ENCODE peak calls at places on chromosomes 11 and 22, in nine cellular contexts. One of them, this sample, is unnamed. For H3K27me3, the result is how much of the 10 kb centered on the place peaks cover.

GRCh38 chr11:93005239-93005638 is 35.8 kb downstream of the MTNR1B start:
- DNase-seq in sigmoid colon: no peak
- DNase-seq in adrenal gland: no peak
- DNase-seq in IMR-90: peak
- DNase-seq in upper lobe of left lung: no peak
- DNase-seq in uterus: no peak
- DNase-seq in stomach: no peak
- DNase-seq in gastrocnemius medialis: no peak
- DNase-seq in ovary: no peak
- DNase-seq in this sample: no peak

GRCh38 chr11:134346101-134346975 is 14.6 kb downstream of the GLB1L2 start:
- DNase-seq in sigmoid colon: no peak
- DNase-seq in adrenal gland: no peak
- DNase-seq in IMR-90: no peak
- DNase-seq in upper lobe of left lung: peak
- DNase-seq in uterus: no peak
- DNase-seq in stomach: no peak
- DNase-seq in gastrocnemius medialis: no peak
- DNase-seq in ovary: no peak
- DNase-seq in this sample: no peak

GRCh38 chr11:61685611-61685955 is 5.4 kb downstream of the DAGLA start:
- DNase-seq in sigmoid colon: no peak
- DNase-seq in adrenal gland: no peak
- DNase-seq in IMR-90: no peak
- DNase-seq in upper lobe of left lung: no peak
- DNase-seq in uterus: no peak
- DNase-seq in stomach: no peak
- DNase-seq in gastrocnemius medialis: no peak
- DNase-seq in ovary: no peak
- DNase-seq in this sample: no peak

GRCh38 chr11:18748766-18749375 is 22.9 kb upstream of the IGSF22 start:
- DNase-seq in sigmoid colon: no peak
- DNase-seq in adrenal gland: no peak
- DNase-seq in IMR-90: peak
- DNase-seq in upper lobe of left lung: no peak
- DNase-seq in uterus: no peak
- DNase-seq in stomach: no peak
- DNase-seq in gastrocnemius medialis: no peak
- DNase-seq in ovary: no peak
- DNase-seq in this sample: no peak

GRCh38 chr11:114059278-114059983 is at the start of gene ZBTB16:
- DNase-seq in sigmoid colon: peak
- DNase-seq in adrenal gland: peak
- DNase-seq in IMR-90: no peak
- DNase-seq in upper lobe of left lung: peak
- DNase-seq in uterus: peak
- DNase-seq in stomach: peak
- DNase-seq in gastrocnemius medialis: peak
- DNase-seq in ovary: peak
- DNase-seq in this sample: peak

GRCh38 chr22:48943567-48944432 is 883.9 kb downstream of the BRD1 start:
- DNase-seq in sigmoid colon: peak
- DNase-seq in adrenal gland: no peak
- DNase-seq in IMR-90: no peak
- DNase-seq in upper lobe of left lung: peak
- DNase-seq in uterus: no peak
- DNase-seq in stomach: peak
- DNase-seq in gastrocnemius medialis: no peak
- DNase-seq in ovary: no peak
- DNase-seq in this sample: no peak

GRCh38 chr11:117333921-117334320 is 6.3 kb downstream of the CEP164 start:
- DNase-seq in sigmoid colon: no peak
- DNase-seq in adrenal gland: no peak
- DNase-seq in IMR-90: no peak
- DNase-seq in upper lobe of left lung: no peak
- DNase-seq in uterus: no peak
- DNase-seq in stomach: no peak
- DNase-seq in gastrocnemius medialis: no peak
- DNase-seq in ovary: no peak
- DNase-seq in this sample: no peak

GRCh38 chr11:79397252-79397651 is 43.6 kb downstream of the TENM4 start:
- DNase-seq in sigmoid colon: no peak
- DNase-seq in adrenal gland: no peak
- DNase-seq in IMR-90: peak
- DNase-seq in upper lobe of left lung: no peak
- DNase-seq in uterus: no peak
- DNase-seq in stomach: no peak
- DNase-seq in gastrocnemius medialis: no peak
- DNase-seq in ovary: no peak
- DNase-seq in this sample: no peak

GRCh38 chr11:103367650-103368049 is 258.4 kb downstream of the DYNC2H1 start:
- DNase-seq in sigmoid colon: no peak
- DNase-seq in adrenal gland: no peak
- DNase-seq in IMR-90: no peak
- DNase-seq in upper lobe of left lung: no peak
- DNase-seq in uterus: no peak
- DNase-seq in stomach: no peak
- DNase-seq in gastrocnemius medialis: no peak
- DNase-seq in ovary: no peak
- DNase-seq in this sample: no peak

GRCh38 chr22:50674606-50675552 is 2.3 kb downstream of the SHANK3 start:
- DNase-seq in sigmoid colon: no peak
- DNase-seq in adrenal gland: no peak
- DNase-seq in IMR-90: no peak
- DNase-seq in upper lobe of left lung: peak
- DNase-seq in uterus: no peak
- DNase-seq in stomach: peak
- DNase-seq in gastrocnemius medialis: no peak
- DNase-seq in ovary: no peak
- DNase-seq in this sample: no peak

GRCh38 chr11:69524291-69524882 is 42.9 kb downstream of the LINC01488 start:
- DNase-seq in sigmoid colon: peak
- DNase-seq in adrenal gland: no peak
- DNase-seq in IMR-90: peak
- DNase-seq in upper lobe of left lung: no peak
- DNase-seq in uterus: no peak
- DNase-seq in stomach: no peak
- DNase-seq in gastrocnemius medialis: no peak
- DNase-seq in ovary: no peak
- DNase-seq in this sample: no peak

GRCh38 chr11:102225689-102226562 is 91.4 kb upstream of the BIRC3 start:
- DNase-seq in sigmoid colon: no peak
- DNase-seq in adrenal gland: no peak
- DNase-seq in IMR-90: peak
- DNase-seq in upper lobe of left lung: no peak
- DNase-seq in uterus: no peak
- DNase-seq in stomach: no peak
- DNase-seq in gastrocnemius medialis: no peak
- DNase-seq in ovary: no peak
- DNase-seq in this sample: no peak

GRCh38 chr11:44596541-44597276 is 31.2 kb downstream of the CD82 start:
- DNase-seq in sigmoid colon: no peak
- DNase-seq in adrenal gland: no peak
- DNase-seq in IMR-90: no peak
- DNase-seq in upper lobe of left lung: no peak
- DNase-seq in uterus: no peak
- DNase-seq in stomach: no peak
- DNase-seq in gastrocnemius medialis: no peak
- DNase-seq in ovary: no peak
- DNase-seq in this sample: no peak

GRCh38 chr11:74863410-74863809 is 85.5 kb downstream of the XRRA1 start:
- DNase-seq in sigmoid colon: no peak
- DNase-seq in adrenal gland: no peak
- DNase-seq in IMR-90: no peak
- DNase-seq in upper lobe of left lung: no peak
- DNase-seq in uterus: no peak
- DNase-seq in stomach: no peak
- DNase-seq in gastrocnemius medialis: no peak
- DNase-seq in ovary: no peak
- DNase-seq in this sample: no peak

GRCh38 chr22:32544953-32545558 is 70.4 kb downstream of the FBXO7 start:
- DNase-seq in sigmoid colon: peak
- DNase-seq in adrenal gland: no peak
- DNase-seq in IMR-90: peak
- DNase-seq in upper lobe of left lung: no peak
- DNase-seq in uterus: no peak
- DNase-seq in stomach: no peak
- DNase-seq in gastrocnemius medialis: no peak
- DNase-seq in ovary: no peak
- DNase-seq in this sample: no peak

GRCh38 chr11:72224587-72225410 is at the start of gene INPPL1:
- DNase-seq in sigmoid colon: peak
- DNase-seq in adrenal gland: peak
- DNase-seq in IMR-90: no peak
- DNase-seq in upper lobe of left lung: peak
- DNase-seq in uterus: peak
- DNase-seq in stomach: peak
- DNase-seq in gastrocnemius medialis: no peak
- DNase-seq in ovary: peak
- DNase-seq in this sample: peak

GRCh38 chr11:83778598-83778997 is 492.4 kb upstream of the CCDC90B start:
- DNase-seq in sigmoid colon: no peak
- DNase-seq in adrenal gland: no peak
- DNase-seq in IMR-90: no peak
- DNase-seq in upper lobe of left lung: no peak
- DNase-seq in uterus: no peak
- DNase-seq in stomach: no peak
- DNase-seq in gastrocnemius medialis: no peak
- DNase-seq in ovary: no peak
- DNase-seq in this sample: no peak

GRCh38 chr22:30400159-30400558 is 3.3 kb downstream of the SEC14L2 start:
- DNase-seq in sigmoid colon: no peak
- DNase-seq in adrenal gland: no peak
- DNase-seq in IMR-90: no peak
- DNase-seq in upper lobe of left lung: no peak
- DNase-seq in uterus: no peak
- DNase-seq in stomach: no peak
- DNase-seq in gastrocnemius medialis: no peak
- DNase-seq in ovary: no peak
- DNase-seq in this sample: no peak

GRCh38 chr22:30397656-30398635 is 1.1 kb downstream of the SEC14L2 start:
- DNase-seq in sigmoid colon: no peak
- DNase-seq in adrenal gland: no peak
- DNase-seq in IMR-90: no peak
- DNase-seq in upper lobe of left lung: no peak
- DNase-seq in uterus: no peak
- DNase-seq in stomach: no peak
- DNase-seq in gastrocnemius medialis: no peak
- DNase-seq in ovary: no peak
- DNase-seq in this sample: no peak

GRCh38 chr22:30399718-30400117 is 2.9 kb downstream of the SEC14L2 start:
- DNase-seq in sigmoid colon: no peak
- DNase-seq in adrenal gland: no peak
- DNase-seq in IMR-90: no peak
- DNase-seq in upper lobe of left lung: no peak
- DNase-seq in uterus: no peak
- DNase-seq in stomach: no peak
- DNase-seq in gastrocnemius medialis: no peak
- DNase-seq in ovary: no peak
- DNase-seq in this sample: no peak

GRCh38 chr22:30396871-30397655 is at the start of gene SEC14L2:
- DNase-seq in sigmoid colon: peak
- DNase-seq in adrenal gland: peak
- DNase-seq in IMR-90: peak
- DNase-seq in upper lobe of left lung: peak
- DNase-seq in uterus: peak
- DNase-seq in stomach: peak
- DNase-seq in gastrocnemius medialis: peak
- DNase-seq in ovary: peak
- DNase-seq in this sample: peak

GRCh38 chr22:30398685-30399680 is 2.2 kb downstream of the SEC14L2 start:
- DNase-seq in sigmoid colon: no peak
- DNase-seq in adrenal gland: no peak
- DNase-seq in IMR-90: no peak
- DNase-seq in upper lobe of left lung: no peak
- DNase-seq in uterus: no peak
- DNase-seq in stomach: no peak
- DNase-seq in gastrocnemius medialis: no peak
- DNase-seq in ovary: no peak
- DNase-seq in this sample: no peak
- TF ChIP-seq POLR2A in sigmoid colon: no peak
- TF ChIP-seq POLR2A in adrenal gland: no peak
- TF ChIP-seq POLR2A in IMR-90: no peak
- TF ChIP-seq POLR2A in upper lobe of left lung: no peak
- TF ChIP-seq POLR2A in uterus: no peak
- TF ChIP-seq POLR2A in stomach: no peak
- TF ChIP-seq POLR2A in gastrocnemius medialis: no peak
- TF ChIP-seq POLR2A in ovary: no peak
- TF ChIP-seq POLR2A in this sample: no peak

GRCh38 chr11:12160680-12161079 is 50.3 kb downstream of the MICAL2 start:
- DNase-seq in sigmoid colon: no peak
- DNase-seq in adrenal gland: no peak
- DNase-seq in IMR-90: peak
- DNase-seq in upper lobe of left lung: peak
- DNase-seq in uterus: peak
- DNase-seq in stomach: no peak
- DNase-seq in gastrocnemius medialis: no peak
- DNase-seq in ovary: peak
- DNase-seq in this sample: peak
- H3K27ac ChIP-seq in sigmoid colon: peak
- H3K27ac ChIP-seq in adrenal gland: no peak
- H3K27ac ChIP-seq in IMR-90: peak
- H3K27ac ChIP-seq in upper lobe of left lung: peak
- H3K27ac ChIP-seq in uterus: peak
- H3K27ac ChIP-seq in stomach: peak
- H3K27ac ChIP-seq in gastrocnemius medialis: peak
- H3K27ac ChIP-seq in ovary: no peak
- H3K27ac ChIP-seq in this sample: peak

DNA sequence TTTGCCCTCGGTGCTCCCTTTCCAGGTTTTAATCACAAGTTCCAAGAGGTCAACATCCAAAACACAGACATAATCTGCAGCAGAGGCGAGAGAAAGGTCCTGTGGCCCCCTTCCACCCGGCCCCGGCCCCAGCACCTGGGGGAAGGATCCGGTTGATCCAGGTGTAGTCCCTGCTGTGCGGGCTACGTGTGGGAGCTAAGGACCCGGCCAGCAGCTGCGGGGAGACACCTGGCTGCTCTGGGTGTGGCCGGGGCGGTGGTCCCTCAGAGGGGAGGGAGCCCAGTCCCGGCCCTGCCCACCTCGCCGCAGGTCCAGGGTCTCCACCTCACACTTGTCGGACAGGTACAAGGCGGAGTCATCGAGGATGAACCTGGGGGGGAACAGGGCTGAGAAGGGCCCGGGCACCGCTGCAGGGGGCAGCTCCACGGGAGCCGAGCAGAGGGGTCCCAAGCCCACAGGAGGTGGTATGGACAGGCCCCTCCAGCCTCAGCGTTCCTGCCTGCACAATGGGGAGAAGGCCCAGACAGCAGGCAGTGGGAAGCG is 13.6 kb downstream of the ATG2A start:
- DNase-seq in sigmoid colon: no peak
- DNase-seq in adrenal gland: no peak
- DNase-seq in IMR-90: no peak
- DNase-seq in upper lobe of left lung: no peak
- DNase-seq in uterus: no peak
- DNase-seq in stomach: no peak
- DNase-seq in gastrocnemius medialis: no peak
- DNase-seq in ovary: no peak
- DNase-seq in this sample: no peak
- H3K27me3 ChIP-seq in sigmoid colon: under half
- H3K27me3 ChIP-seq in adrenal gland: under half
- H3K27me3 ChIP-seq in IMR-90: under half
- H3K27me3 ChIP-seq in upper lobe of left lung: under half
- H3K27me3 ChIP-seq in uterus: under half
- H3K27me3 ChIP-seq in stomach: under half
- H3K27me3 ChIP-seq in gastrocnemius medialis: under half
- H3K27me3 ChIP-seq in ovary: under half
- H3K27me3 ChIP-seq in this sample: under half

GRCh38 chr11:2940166-2940929 is 11.1 kb upstream of the PHLDA2 start:
- DNase-seq in sigmoid colon: peak
- DNase-seq in adrenal gland: peak
- DNase-seq in IMR-90: no peak
- DNase-seq in upper lobe of left lung: peak
- DNase-seq in uterus: no peak
- DNase-seq in stomach: peak
- DNase-seq in gastrocnemius medialis: no peak
- DNase-seq in ovary: no peak
- DNase-seq in this sample: peak
- TF ChIP-seq POLR2A in sigmoid colon: no peak
- TF ChIP-seq POLR2A in adrenal gland: no peak
- TF ChIP-seq POLR2A in IMR-90: no peak
- TF ChIP-seq POLR2A in upper lobe of left lung: no peak
- TF ChIP-seq POLR2A in uterus: no peak
- TF ChIP-seq POLR2A in stomach: no peak
- TF ChIP-seq POLR2A in gastrocnemius medialis: no peak
- TF ChIP-seq POLR2A in ovary: no peak
- TF ChIP-seq POLR2A in this sample: no peak